ENCODE peak calls at places on chromosomes 12 and 14, in eight cellular contexts. B, H, F, I, N, W, T and O are unnamed samples.

GRCh38 chr12:7144414-7145120 is 14.4 kb downstream of the CLSTN3 start:
- DNase-seq in W (no peak), I (peak; percentile 54), B (peak; percentile 29), T (no peak), H (peak; percentile 38), N (peak; percentile 48), F (peak; percentile 58), O (no peak)

GRCh38 chr14:89030921-89031320 is 206.5 kb downstream of the TTC8 start:
- DNase-seq in N (no peak), I (no peak), F (no peak), W (no peak), H (no peak), T (no peak), B (no peak), O (no peak)

GRCh38 chr12:12635651-12636050 is 24.0 kb downstream of the CREBL2 start:
- DNase-seq in N (no peak), W (no peak), I (no peak), B (no peak), F (no peak), H (no peak), T (no peak), O (no peak)

GRCh38 chr12:78229491-78230209 is 399.0 kb downstream of the NAV3 start:
- DNase-seq in N (peak; percentile 83), F (peak; percentile 54), I (peak; percentile 26), B (peak; percentile 77), W (no peak), H (no peak), T (peak; percentile 30), O (no peak)

GRCh38 chr12:53996188-53996885 is 3.6 kb upstream of the HOXC9 start:
- DNase-seq in I (no peak), H (no peak), F (no peak), W (no peak), B (no peak), T (no peak), N (no peak), O (no peak)

GRCh38 chr12:124426594-124427550 is 132.0 kb downstream of the RFLNA start:
- DNase-seq in N (no peak), F (no peak), W (no peak), T (no peak), B (no peak), H (no peak), I (no peak), O (no peak)

GRCh38 chr12:71009414-71010142 is 89.0 kb upstream of the PTPRR start:
- DNase-seq in B (peak; percentile 39), H (no peak), I (no peak), T (no peak), W (no peak), F (no peak), N (no peak), O (no peak)

GRCh38 chr12:50314629-50315312 is 31.5 kb upstream of the LIMA1 start:
- DNase-seq in I (peak; percentile 25), W (no peak), H (no peak), B (peak; percentile 63), F (peak; percentile 81), N (peak; percentile 61), T (peak; percentile 46), O (no peak)

GRCh38 chr14:83416476-83416875 is 1882.8 kb upstream of the SEL1L start:
- DNase-seq in B (no peak), F (no peak), I (no peak), T (no peak), N (no peak), W (no peak), H (no peak), O (no peak)

GRCh38 chr12:72230589-72230988 is 41.6 kb upstream of the TRHDE start:
- DNase-seq in T (no peak), F (peak; percentile 91), W (no peak), B (no peak), H (no peak), I (no peak), N (peak; percentile 33), O (no peak)

GRCh38 chr12:71041481-71041880 is 116.3 kb downstream of the TSPAN8 start:
- DNase-seq in B (no peak), N (peak; percentile 22), F (no peak), W (no peak), T (no peak), H (no peak), I (no peak), O (no peak)

GRCh38 chr14:65910108-65910507 is 497.6 kb downstream of the FUT8 start:
- DNase-seq in F (peak; percentile 0), H (no peak), B (peak; percentile 46), I (no peak), N (peak; percentile 48), W (no peak), T (no peak), O (no peak)

GRCh38 chr14:25007832-25008231 is 42.1 kb downstream of the STXBP6 start:
- DNase-seq in N (no peak), H (no peak), I (no peak), F (no peak), T (no peak), W (no peak), B (no peak), O (no peak)

GRCh38 chr12:69117566-69118266 is 121.7 kb upstream of the CPSF6 start:
- DNase-seq in H (no peak), F (no peak), I (no peak), W (no peak), N (no peak), T (no peak), B (no peak), O (no peak)

GRCh38 chr12:122886851-122887816 is 8.8 kb downstream of the VPS37B start:
- DNase-seq in W (peak; percentile 30), T (peak; percentile 83), B (no peak), I (no peak), H (no peak), F (no peak), N (peak; percentile 97), O (no peak)
- H3K4me1 ChIP-seq in W (peaks cover 25% of the 10 kb centered on the region), T (peaks cover 82% of the 10 kb centered on the region), B (peaks cover 7% of the 10 kb centered on the region), I (peaks cover 61% of the 10 kb centered on the region), H (peaks cover 73% of the 10 kb centered on the region), F (peaks cover 21% of the 10 kb centered on the region), N (peaks cover 80% of the 10 kb centered on the region), O (peaks cover 76% of the 10 kb centered on the region)

GRCh38 chr14:79587194-79587593 is 624.1 kb downstream of the DIO2 start:
- DNase-seq in H (no peak), N (no peak), F (peak; percentile 45), T (no peak), I (no peak), B (no peak), W (no peak), O (no peak)
- H3K4me1 ChIP-seq in H (no peaks in the 10 kb centered on the region), N (peaks cover 8% of the 10 kb centered on the region), F (peaks cover 14% of the 10 kb centered on the region), T (no peaks in the 10 kb centered on the region), I (no peaks in the 10 kb centered on the region), B (peaks cover 2% of the 10 kb centered on the region), W (no peaks in the 10 kb centered on the region), O (no peaks in the 10 kb centered on the region)

GRCh38 chr12:131753041-131753440 is 42.2 kb downstream of the SFSWAP start:
- DNase-seq in F (no peak), N (no peak), I (no peak), W (no peak), H (no peak), T (no peak), B (no peak), O (no peak)

GRCh38 chr12:131755305-131756113 is 44.6 kb downstream of the SFSWAP start:
- DNase-seq in H (no peak), W (no peak), F (peak; percentile 31), T (no peak), B (peak; percentile 83), N (peak; percentile 61), I (peak; percentile 77), O (peak; percentile 12)

GRCh38 chr12:131752457-131752856 is 41.6 kb downstream of the SFSWAP start:
- DNase-seq in T (no peak), F (no peak), H (no peak), I (no peak), B (no peak), W (no peak), N (no peak), O (no peak)

GRCh38 chr12:131753757-131754156 is 42.9 kb downstream of the SFSWAP start:
- DNase-seq in H (no peak), N (no peak), W (no peak), B (no peak), T (no peak), I (no peak), F (no peak), O (no peak)

DNA sequence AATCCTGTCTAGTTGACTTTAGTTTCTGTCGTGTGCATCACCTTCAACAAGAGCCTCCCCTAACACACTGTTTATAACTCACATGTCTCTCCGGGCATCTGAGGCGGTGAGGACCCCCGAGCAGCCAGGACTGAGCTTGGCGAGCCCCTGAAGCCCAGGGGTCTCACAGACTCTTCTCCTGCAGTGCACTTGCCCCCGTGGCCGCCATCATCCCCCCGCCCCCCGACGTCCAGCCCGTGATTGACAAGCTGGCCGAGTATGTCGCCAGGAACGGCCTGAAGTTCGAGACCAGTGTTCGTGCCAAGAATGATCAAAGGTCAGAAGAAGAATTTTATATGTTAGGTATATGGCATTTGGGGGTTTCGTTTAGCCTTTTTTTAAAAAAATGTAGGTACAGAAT is 43.3 kb downstream of the SFSWAP start:
- DNase-seq in F (no peak), N (no peak), T (no peak), W (no peak), I (no peak), B (no peak), H (no peak), O (no peak)
- H3K4me1 ChIP-seq in F (no peaks in the 10 kb centered on the region), N (no peaks in the 10 kb centered on the region), T (no peaks in the 10 kb centered on the region), W (no peaks in the 10 kb centered on the region), I (no peaks in the 10 kb centered on the region), B (no peaks in the 10 kb centered on the region), H (no peaks in the 10 kb centered on the region), O (no peaks in the 10 kb centered on the region)

GRCh38 chr12:76031414-76032042 is at the start of gene PHLDA1:
- DNase-seq in N (peak; percentile 98), H (peak; percentile 96), W (peak; percentile 90), F (peak; percentile 98), B (peak; percentile 98), I (peak; percentile 91), T (no peak), O (peak; percentile 90)

GRCh38 chr12:76031081-76031413 is 529 bp downstream of the PHLDA1 start:
- DNase-seq in W (no peak), H (peak; percentile 68), I (peak; percentile 61), F (no peak), N (peak; percentile 31), T (no peak), B (no peak), O (no peak)

GRCh38 chr12:76028649-76029277 is 2.8 kb downstream of the PHLDA1 start:
- DNase-seq in N (no peak), T (no peak), H (no peak), W (no peak), I (no peak), B (no peak), F (peak; percentile 35), O (no peak)

GRCh38 chr12:76030378-76031080 is 1.0 kb downstream of the PHLDA1 start:
- DNase-seq in I (peak; percentile 73), F (peak; percentile 66), H (peak; percentile 77), B (peak; percentile 58), W (peak; percentile 34), T (no peak), N (no peak), O (peak; percentile 59)

DNA sequence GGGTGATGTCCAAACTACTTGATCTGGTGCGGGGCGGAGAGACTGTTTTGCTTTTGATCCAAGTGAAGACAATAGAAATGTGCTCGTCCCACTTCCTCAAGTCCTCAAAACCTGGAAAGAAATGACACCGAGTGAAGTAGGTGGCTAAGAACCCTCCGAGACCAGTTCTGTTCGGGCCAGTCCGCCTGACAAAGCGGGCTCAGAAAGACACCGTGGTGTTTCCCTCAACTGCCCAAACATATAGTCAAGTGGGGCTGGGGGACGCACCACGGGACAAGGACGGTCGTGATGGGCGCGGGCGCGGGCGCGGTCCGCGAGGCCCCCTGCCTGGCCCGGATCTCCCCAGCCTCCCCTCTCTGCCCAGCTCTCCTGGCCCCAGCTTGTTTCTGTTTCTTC is 1.6 kb downstream of the PHLDA1 start:
- DNase-seq in T (no peak), F (peak; percentile 68), W (no peak), N (peak; percentile 45), I (peak; percentile 33), B (peak; percentile 63), H (no peak), O (no peak)
- H3K4me1 ChIP-seq in T (peaks cover 39% of the 10 kb centered on the region), F (peaks cover 11% of the 10 kb centered on the region), W (peaks cover 12% of the 10 kb centered on the region), N (peaks cover 50% of the 10 kb centered on the region), I (peaks cover 33% of the 10 kb centered on the region), B (no peaks in the 10 kb centered on the region), H (peaks cover 25% of the 10 kb centered on the region), O (peaks cover 19% of the 10 kb centered on the region)